ENCODE peak calls at places on chromosomes 6 and 20, in six cellular contexts. M is keratinocyte; Z is heart right ventricle; R is astrocyte; I is naive thymus-derived CD4-positive, alpha-beta T cell; L is upper lobe of right lung. A is an unnamed sample.

GRCh38 chr20:10939297-10939949 is 265.6 kb upstream of the JAG1 start:
- DNase-seq in M (no peak), Z (no peak), L (no peak), I (no peak), R (peak; percentile 23), A (no peak)

GRCh38 chr6:134077301-134077700 is 24.9 kb upstream of the SLC2A12 start:
- DNase-seq in R (peak; percentile 90), L (no peak), M (no peak), I (no peak), Z (no peak), A (no peak)

GRCh38 chr6:151063339-151063738 is 176.4 kb upstream of the AKAP12 start:
- DNase-seq in R (peak; percentile 95), Z (no peak), M (no peak), L (no peak), I (no peak), A (no peak)

GRCh38 chr6:117078624-117079023 is 186.7 kb upstream of the VGLL2 start:
- DNase-seq in M (no peak), I (no peak), Z (no peak), R (no peak), L (no peak), A (no peak)

GRCh38 chr6:105273589-105273988 is 93.8 kb upstream of the POPDC3 start:
- DNase-seq in I (no peak), R (no peak), M (no peak), L (no peak), Z (no peak), A (no peak)

GRCh38 chr6:167493961-167494697 is 169.2 kb downstream of the TTLL2 start:
- DNase-seq in R (no peak), Z (peak; percentile 51), M (no peak), I (no peak), L (peak; percentile 44), A (no peak)

GRCh38 chr6:148342146-148343027 is at the start of gene SASH1:
- DNase-seq in M (no peak), I (no peak), Z (peak; percentile 70), R (peak; percentile 78), L (peak; percentile 83), A (peak; percentile 36)

GRCh38 chr6:5030596-5031136 is 26.8 kb upstream of the RPP40 start:
- DNase-seq in L (peak; percentile 81), Z (peak; percentile 75), R (peak; percentile 62), M (peak; percentile 56), I (peak; percentile 62), A (no peak)

GRCh38 chr20:4179545-4179944 is 164.2 kb upstream of the RNF24 start:
- DNase-seq in Z (no peak), I (no peak), L (no peak), R (no peak), M (no peak), A (no peak)

GRCh38 chr6:108168501-108168979 is 2.7 kb downstream of the NR2E1 start:
- DNase-seq in L (peak; percentile 71), Z (peak; percentile 18), R (peak; percentile 19), I (no peak), M (no peak), A (no peak)

GRCh38 chr20:5316188-5317158 is at the start of gene PROKR2:
- DNase-seq in M (no peak), R (no peak), I (no peak), Z (no peak), L (no peak), A (no peak)

GRCh38 chr6:109187399-109188114 is 92.2 kb downstream of the CEP57L1 start:
- DNase-seq in L (no peak), I (peak; percentile 68), Z (peak; percentile 30), M (no peak), R (peak; percentile 5), A (no peak)

GRCh38 chr6:130202782-130203181 is 20.0 kb downstream of the SAMD3 start:
- DNase-seq in L (no peak), R (no peak), Z (no peak), M (no peak), I (no peak), A (no peak)

GRCh38 chr6:169384291-169384690 is 130.6 kb upstream of the THBS2 start:
- DNase-seq in L (no peak), Z (no peak), R (no peak), M (no peak), I (no peak), A (no peak)

GRCh38 chr6:64874776-64875175 is 832.2 kb downstream of the EYS start:
- DNase-seq in R (no peak), L (no peak), Z (no peak), I (no peak), M (no peak), A (no peak)

GRCh38 chr20:60780388-60781025 is 471.6 kb upstream of the CDH4 start:
- DNase-seq in Z (no peak), L (no peak), R (no peak), I (no peak), M (no peak), A (no peak)

GRCh38 chr20:60786686-60787217 is 465.3 kb upstream of the CDH4 start:
- DNase-seq in R (no peak), M (no peak), Z (no peak), I (no peak), L (no peak), A (no peak)

GRCh38 chr20:60785817-60786216 is 466.2 kb upstream of the CDH4 start:
- DNase-seq in R (no peak), L (no peak), Z (no peak), M (no peak), I (no peak), A (no peak)

GRCh38 chr20:60784321-60784720 is 467.7 kb upstream of the CDH4 start:
- DNase-seq in I (no peak), L (no peak), R (no peak), Z (no peak), M (no peak), A (no peak)

DNA sequence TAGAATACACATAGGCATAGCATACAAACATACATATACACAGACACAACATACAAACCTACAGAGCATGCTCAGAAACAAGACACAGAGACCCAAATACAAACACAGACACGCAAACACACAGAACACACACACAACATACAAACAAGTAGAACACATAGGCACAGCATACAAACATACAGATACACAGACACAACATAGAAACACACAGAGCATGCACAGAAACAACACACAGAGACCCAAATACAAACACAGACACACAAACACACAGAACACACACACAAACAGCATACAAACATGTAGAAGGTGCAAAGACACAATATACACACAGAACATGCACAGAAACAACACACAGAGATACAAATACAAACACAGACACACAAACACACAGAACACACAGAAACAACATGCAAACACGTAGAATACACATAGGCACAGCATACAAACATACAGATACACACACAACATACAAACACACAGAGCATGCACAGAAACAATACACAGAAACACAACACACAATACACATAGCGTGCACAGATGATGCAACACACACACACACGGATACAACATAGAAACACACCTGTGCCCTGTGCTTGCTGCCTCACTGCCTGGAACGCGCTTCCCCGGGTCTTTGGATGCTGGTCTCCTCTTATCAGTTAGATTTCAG is 469.0 kb upstream of the CDH4 start:
- DNase-seq in M (no peak), I (no peak), L (no peak), R (no peak), Z (no peak), A (no peak)
- H3K27ac ChIP-seq in M (no peak overlapping the region), I (no peak overlapping the region), L (no peak overlapping the region), R (no peak overlapping the region), Z (no peak overlapping the region), A (no peak overlapping the region)

GRCh38 chr20:46959821-46960220 is 65.2 kb downstream of the EYA2 start:
- DNase-seq in Z (no peak), I (no peak), R (no peak), M (no peak), L (no peak), A (no peak)
- H3K27ac ChIP-seq in Z (no peak overlapping the region), I (no peak overlapping the region), R (peak overlapping the region; percentile 75), M (no peak overlapping the region), L (no peak overlapping the region), A (peak overlapping the region; percentile 57)

GRCh38 chr6:111105578-111105977 is 18.3 kb downstream of the SLC16A10 start:
- DNase-seq in M (no peak), R (peak; percentile 29), Z (peak; percentile 75), I (no peak), L (peak; percentile 90), A (peak; percentile 44)
- H3K27ac ChIP-seq in M (no peak overlapping the region), R (no peak overlapping the region), Z (no peak overlapping the region), I (no peak overlapping the region), L (no peak overlapping the region), A (no peak overlapping the region)

GRCh38 chr6:157532963-157533362 is 152.0 kb downstream of the ZDHHC14 start:
- DNase-seq in L (no peak), M (no peak), I (no peak), Z (no peak), R (no peak), A (no peak)
- H3K27ac ChIP-seq in L (no peak overlapping the region), M (no peak overlapping the region), I (no peak overlapping the region), Z (no peak overlapping the region), R (no peak overlapping the region), A (no peak overlapping the region)